ENCODE peak calls at places on chromosome 10, in seven cellular contexts. U, H, L, X, F, T and G are unnamed samples.

GRCh38 chr10:19921300-19922140 is 105.3 kb downstream of the PLXDC2 start:
- DNase-seq in U (no peak), H (no peak), L (no peak), X (no peak), F (no peak), T (no peak), G (peak)

GRCh38 chr10:82266438-82266837 is 391.4 kb downstream of the NRG3 start:
- DNase-seq in U (no peak), H (no peak), L (no peak), X (no peak), F (no peak), T (no peak), G (no peak)

GRCh38 chr10:131859341-131860020 is 41.3 kb upstream of the PPP2R2D start:
- DNase-seq in U (no peak), H (no peak), L (no peak), X (no peak), F (no peak), T (no peak), G (no peak)

GRCh38 chr10:24790599-24790998 is 66.9 kb upstream of the ARHGAP21 start:
- DNase-seq in U (no peak), H (no peak), L (no peak), X (no peak), F (no peak), T (peak), G (no peak)

GRCh38 chr10:1274746-1275544 is 218.8 kb downstream of the WDR37 start:
- DNase-seq in U (no peak), H (no peak), L (no peak), X (no peak), F (no peak), T (no peak), G (no peak)

GRCh38 chr10:78914502-78915330 is 154.1 kb upstream of the ZMIZ1 start:
- DNase-seq in U (no peak), H (no peak), L (no peak), X (no peak), F (peak), T (no peak), G (no peak)

GRCh38 chr10:71860243-71861029 is 9.4 kb upstream of the PSAP start:
- DNase-seq in U (peak), H (peak), L (peak), X (peak), F (no peak), T (peak), G (peak)

GRCh38 chr10:75403144-75404022 is 1.8 kb upstream of the ZNF503 start:
- DNase-seq in U (peak), H (peak), L (no peak), X (peak), F (no peak), T (no peak), G (no peak)

GRCh38 chr10:101797403-101798059 is 14.3 kb upstream of the NPM3 start:
- DNase-seq in U (no peak), H (no peak), L (no peak), X (no peak), F (no peak), T (peak), G (no peak)

GRCh38 chr10:95537543-95537930 is 23.6 kb downstream of the SORBS1 start:
- DNase-seq in U (no peak), H (no peak), L (no peak), X (no peak), F (no peak), T (no peak), G (no peak)

DNA sequence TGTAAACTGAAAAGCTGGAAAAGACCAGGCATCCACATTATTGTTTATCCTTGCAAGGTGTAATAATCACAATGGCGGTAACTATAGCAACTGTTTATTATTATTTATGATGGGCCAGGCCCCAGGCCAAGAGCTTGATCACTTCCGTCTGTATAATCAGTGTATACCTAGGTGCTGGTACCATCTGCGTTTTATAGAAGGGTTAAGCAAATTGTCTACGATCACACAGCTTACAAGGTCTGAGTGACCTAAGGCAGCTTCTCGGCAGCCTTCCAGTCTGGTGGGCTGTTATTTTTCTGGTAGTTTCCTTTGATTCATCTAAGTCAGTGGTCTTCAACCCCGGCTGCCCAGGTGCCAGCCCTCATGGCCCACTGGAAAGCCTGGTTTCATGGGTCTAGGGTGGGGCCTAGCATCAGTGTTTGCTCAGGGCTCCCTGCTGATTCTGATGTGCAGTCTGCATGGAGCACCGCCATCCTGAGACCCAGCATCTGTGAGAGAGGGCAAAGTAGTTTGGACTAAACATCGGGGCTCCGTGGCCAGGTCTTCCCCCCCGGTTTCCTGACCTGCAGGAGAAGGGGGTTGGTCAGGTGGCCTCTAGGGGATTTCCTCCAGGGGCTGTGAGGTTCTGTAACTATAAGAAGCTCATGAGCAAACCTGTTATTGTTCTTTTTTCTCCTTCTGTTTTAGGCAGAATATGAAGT is 146.4 kb downstream of the RGS10 start:
- DNase-seq in U (no peak), H (no peak), L (no peak), X (no peak), F (no peak), T (no peak), G (no peak)
- TF ChIP-seq RFX5 in U (no peak), H (no peak), L (no peak), X (no peak), F (no peak), T (no peak), G (no peak)

GRCh38 chr10:104336829-104337526 is 1.3 kb downstream of the ITPRIP start:
- DNase-seq in U (no peak), H (no peak), L (no peak), X (peak), F (no peak), T (no peak), G (peak)
- TF ChIP-seq RFX5 in U (no peak), H (no peak), L (no peak), X (no peak), F (no peak), T (no peak), G (no peak)

DNA sequence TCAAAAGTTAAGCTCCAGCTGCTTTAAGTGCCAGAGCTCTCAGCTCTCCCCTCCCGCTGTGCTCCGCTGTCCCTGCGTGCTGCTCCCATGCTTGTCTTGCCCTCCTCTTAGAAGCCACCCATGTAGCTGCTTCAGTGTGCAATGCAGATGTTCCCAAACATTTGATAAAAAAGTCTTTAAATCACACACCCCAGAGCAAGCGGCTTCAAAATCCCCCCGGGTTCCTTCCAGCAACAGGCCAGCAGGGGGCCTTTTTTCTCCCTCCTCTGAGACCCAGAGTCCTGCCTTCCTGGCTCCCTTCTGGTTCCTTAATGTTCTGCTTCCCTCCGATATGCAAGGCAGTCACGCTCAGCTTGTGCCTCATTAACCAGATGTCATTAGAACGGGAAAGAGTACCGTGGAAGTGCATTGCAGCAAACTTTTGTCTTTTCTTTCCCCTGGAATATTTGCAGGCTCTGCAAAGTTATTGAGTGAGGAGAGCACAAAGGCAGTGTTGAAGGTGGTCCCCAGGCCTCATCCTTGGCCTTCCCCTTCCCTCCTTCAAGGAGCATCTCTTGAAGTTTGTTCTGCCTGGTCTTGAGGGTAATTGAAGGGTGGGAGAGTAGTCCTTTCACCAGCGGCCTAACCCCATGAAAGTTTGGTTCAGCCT is 25.5 kb downstream of the LDB3 start:
- DNase-seq in U (peak), H (peak), L (no peak), X (peak), F (no peak), T (peak), G (peak)
- TF ChIP-seq RFX5 in U (no peak), H (no peak), L (no peak), X (no peak), F (no peak), T (no peak), G (no peak)

GRCh38 chr10:115944538-115944937 is 328.5 kb downstream of the GFRA1 start:
- DNase-seq in U (no peak), H (no peak), L (no peak), X (no peak), F (no peak), T (no peak), G (no peak)

GRCh38 chr10:115948415-115948814 is 324.6 kb downstream of the GFRA1 start:
- DNase-seq in U (no peak), H (no peak), L (no peak), X (no peak), F (no peak), T (no peak), G (peak)

GRCh38 chr10:115949282-115949844 is 323.6 kb downstream of the GFRA1 start:
- DNase-seq in U (no peak), H (no peak), L (no peak), X (no peak), F (no peak), T (no peak), G (no peak)

GRCh38 chr10:115945696-115946445 is 327.1 kb downstream of the GFRA1 start:
- DNase-seq in U (no peak), H (no peak), L (no peak), X (no peak), F (no peak), T (no peak), G (no peak)

DNA sequence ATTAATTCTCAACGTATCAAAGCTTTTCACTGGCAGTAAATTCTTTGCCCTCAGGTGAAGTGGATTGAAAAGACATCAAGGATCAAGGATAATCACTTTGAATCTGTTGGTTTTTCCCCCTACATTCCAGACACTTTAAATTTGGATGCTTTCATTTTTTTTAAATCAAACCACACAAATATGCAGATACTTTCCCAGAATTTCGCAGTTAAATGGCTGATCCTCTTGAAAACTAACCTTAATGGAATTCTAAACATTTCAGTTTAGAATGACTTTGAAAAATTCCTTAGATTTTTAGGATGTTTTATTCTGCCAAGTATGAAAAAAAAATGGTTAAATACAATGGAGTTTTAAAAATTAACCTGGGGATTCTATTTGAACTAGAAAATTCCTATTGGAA is 325.9 kb downstream of the GFRA1 start:
- DNase-seq in U (no peak), H (no peak), L (no peak), X (no peak), F (no peak), T (no peak), G (peak)
- TF ChIP-seq RFX5 in U (no peak), H (no peak), L (no peak), X (no peak), F (no peak), T (no peak), G (no peak)

GRCh38 chr10:122114156-122114747 is 125.3 kb downstream of the TACC2 start:
- DNase-seq in U (no peak), H (no peak), L (no peak), X (no peak), F (no peak), T (no peak), G (peak)

GRCh38 chr10:122112021-122112616 is 123.2 kb downstream of the TACC2 start:
- DNase-seq in U (no peak), H (no peak), L (no peak), X (no peak), F (no peak), T (no peak), G (peak)

GRCh38 chr10:122115874-122116273 is 126.9 kb downstream of the TACC2 start:
- DNase-seq in U (no peak), H (no peak), L (no peak), X (no peak), F (no peak), T (no peak), G (no peak)

GRCh38 chr10:122113161-122113944 is 124.4 kb downstream of the TACC2 start:
- DNase-seq in U (peak), H (peak), L (no peak), X (peak), F (no peak), T (no peak), G (peak)

DNA sequence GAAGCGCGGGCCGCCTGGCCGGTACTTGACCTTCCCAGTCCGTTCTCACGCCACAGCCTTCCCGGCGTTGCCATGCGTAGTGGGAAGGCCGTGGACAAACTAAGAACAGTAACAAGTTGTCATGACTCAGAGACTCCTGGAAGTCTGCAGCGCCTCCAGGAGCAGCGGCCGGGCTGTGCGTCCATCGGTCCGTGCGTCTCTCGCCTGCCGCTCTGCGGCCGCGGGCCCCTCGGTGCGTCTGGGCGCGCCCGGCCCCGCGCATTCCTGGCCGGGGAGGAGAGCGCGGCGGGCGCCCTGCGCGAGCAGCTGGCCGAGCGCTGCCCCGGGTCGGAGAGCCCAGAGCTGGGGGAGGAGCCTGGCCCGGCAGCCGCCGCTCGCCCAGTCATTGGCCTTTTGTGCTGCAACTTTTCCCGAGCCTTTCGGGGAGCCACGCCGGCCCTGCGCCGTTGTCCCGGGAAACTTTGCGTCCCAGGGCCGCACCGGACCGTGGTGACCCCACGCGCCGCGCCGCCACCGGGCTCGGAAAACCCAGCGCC is 123.7 kb downstream of the TACC2 start:
- DNase-seq in U (peak), H (peak), L (peak), X (peak), F (no peak), T (peak), G (peak)
- TF ChIP-seq RFX5 in U (peak), H (no peak), L (no peak), X (no peak), F (no peak), T (no peak), G (no peak)

GRCh38 chr10:18567343-18567856 is 84.0 kb downstream of the NSUN6 start:
- DNase-seq in U (no peak), H (no peak), L (no peak), X (no peak), F (no peak), T (no peak), G (no peak)

GRCh38 chr10:18561861-18562551 is 89.4 kb downstream of the NSUN6 start:
- DNase-seq in U (no peak), H (no peak), L (no peak), X (no peak), F (no peak), T (no peak), G (no peak)

GRCh38 chr10:18566177-18566576 is 85.2 kb downstream of the NSUN6 start:
- DNase-seq in U (no peak), H (no peak), L (no peak), X (no peak), F (no peak), T (no peak), G (no peak)

GRCh38 chr10:18565006-18565405 is 86.4 kb downstream of the NSUN6 start:
- DNase-seq in U (no peak), H (no peak), L (no peak), X (no peak), F (no peak), T (no peak), G (no peak)

DNA sequence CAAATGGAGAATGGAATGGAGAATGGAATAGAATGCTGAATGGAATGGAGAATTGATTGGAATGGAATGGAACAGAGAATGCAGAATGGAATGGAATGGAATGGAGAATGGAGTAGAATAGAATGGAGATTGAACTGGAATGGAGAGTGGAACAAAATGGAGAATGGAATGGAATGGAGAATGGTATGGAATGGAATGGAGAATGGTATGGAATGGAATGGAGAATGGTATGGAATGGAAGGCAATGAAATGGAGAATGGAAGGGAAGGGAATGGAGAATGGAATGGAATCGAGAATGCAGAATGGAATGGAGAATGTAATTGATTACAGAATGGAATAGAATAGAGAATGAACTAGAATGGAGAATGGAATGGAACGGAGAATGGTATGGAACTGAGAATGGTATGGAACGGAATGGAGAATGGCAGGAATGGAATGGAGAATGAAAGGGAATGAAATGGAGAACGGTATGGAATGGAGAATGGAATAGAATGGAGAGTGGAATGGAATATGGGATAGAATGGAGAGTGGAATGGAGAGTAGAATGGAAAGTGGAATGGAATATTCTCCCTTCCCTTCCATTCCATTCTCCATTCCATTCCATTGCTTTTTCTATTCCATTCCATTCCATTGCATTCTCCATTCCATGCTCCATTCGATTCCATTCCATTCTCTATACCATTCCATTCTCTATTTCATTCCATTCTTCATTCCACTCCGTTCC is 88.2 kb downstream of the NSUN6 start:
- DNase-seq in U (no peak), H (no peak), L (no peak), X (no peak), F (no peak), T (no peak), G (no peak)
- TF ChIP-seq RFX5 in U (no peak), H (no peak), L (no peak), X (no peak), F (no peak), T (no peak), G (no peak)

GRCh38 chr10:110430369-110431273 is 67.1 kb upstream of the DUSP5 start:
- DNase-seq in U (no peak), H (no peak), L (no peak), X (no peak), F (no peak), T (no peak), G (no peak)
- TF ChIP-seq RFX5 in U (no peak), H (no peak), L (no peak), X (no peak), F (no peak), T (no peak), G (no peak)

GRCh38 chr10:113449151-113449695 is 103.6 kb upstream of the HABP2 start:
- DNase-seq in U (no peak), H (no peak), L (no peak), X (no peak), F (no peak), T (no peak), G (no peak)
- TF ChIP-seq RFX5 in U (no peak), H (no peak), L (no peak), X (no peak), F (no peak), T (no peak), G (no peak)

DNA sequence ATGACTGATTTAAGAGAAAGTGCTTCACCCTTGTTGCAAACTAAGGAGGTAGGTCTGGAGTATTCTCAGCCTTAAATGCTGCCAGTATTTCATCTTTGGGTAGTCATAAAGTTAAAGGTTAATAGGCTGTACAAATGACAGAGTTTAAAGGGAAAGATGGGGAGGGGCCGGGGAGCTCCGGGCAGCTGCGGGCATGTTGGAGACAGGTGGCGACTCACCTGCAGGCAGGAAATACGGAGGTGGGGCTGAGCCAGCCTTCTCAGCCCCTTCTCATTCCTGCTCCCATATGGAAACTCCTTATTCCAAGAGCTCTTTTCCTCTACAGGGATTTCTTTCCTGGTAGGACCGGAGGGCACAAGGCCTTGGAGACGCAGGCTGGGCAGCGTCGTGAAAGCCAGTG is 31.8 kb upstream of the HMX3 start:
- DNase-seq in U (no peak), H (no peak), L (no peak), X (no peak), F (no peak), T (no peak), G (no peak)
- TF ChIP-seq RFX5 in U (no peak), H (no peak), L (no peak), X (no peak), F (no peak), T (no peak), G (no peak)